ENCODE peak calls at places on chromosomes 5 and 9, in seven cellular contexts. S is anterior cingulate cortex; B is activated CD8-positive, alpha-beta memory T cell treated with anti-CD3 and anti-CD28 coated beads for 48 hours; F is naive thymus-derived CD4-positive, alpha-beta T cell; A is SW480; E is activated T-cell treated with anti-CD3 and anti-CD28 coated beads, Interleukin-2, amount 50 U/mL, for 24 hours; V is lower lobe of right lung. Y is an unnamed sample.

GRCh38 chr9:18566125-18566524 is 92.2 kb downstream of the ADAMTSL1 start:
- DNase-seq in A (no peak), E (no peak), B (no peak), V (no peak), F (no peak), S (no peak), Y (no peak)

GRCh38 chr5:8827701-8828100 is 718.2 kb downstream of the SEMA5A start:
- DNase-seq in V (no peak), E (no peak), F (no peak), B (no peak), A (no peak), S (no peak), Y (no peak)

GRCh38 chr9:34190996-34191892 is 12.4 kb downstream of the UBAP1 start:
- DNase-seq in A (peak; percentile 21), S (no peak), V (no peak), F (no peak), B (no peak), E (no peak), Y (no peak)

GRCh38 chr9:3628239-3628638 is 102.4 kb upstream of the RFX3 start:
- DNase-seq in F (no peak), E (no peak), S (no peak), A (no peak), B (no peak), V (no peak), Y (no peak)

GRCh38 chr9:137148661-137149060 is 9.7 kb downstream of the GRIN1 start:
- DNase-seq in B (no peak), E (no peak), A (no peak), F (no peak), V (no peak), S (no peak), Y (no peak)

GRCh38 chr5:95711501-95712346 is 19.4 kb upstream of the RHOBTB3 start:
- DNase-seq in A (no peak), V (no peak), B (no peak), S (no peak), F (no peak), E (no peak), Y (peak; percentile 30)

GRCh38 chr9:2418619-2419018 is 203.0 kb upstream of the VLDLR start:
- DNase-seq in F (no peak), B (no peak), S (no peak), E (no peak), A (no peak), V (no peak), Y (no peak)

GRCh38 chr9:120446681-120447080 is 133.3 kb downstream of the CDK5RAP2 start:
- DNase-seq in V (no peak), E (no peak), A (no peak), B (no peak), F (no peak), S (no peak), Y (no peak)

GRCh38 chr5:113090336-113091106 is 113.9 kb downstream of the DCP2 start:
- DNase-seq in F (no peak), S (no peak), V (no peak), B (no peak), E (peak; percentile 35), A (no peak), Y (no peak)

GRCh38 chr5:29994519-29994918 is 1199.0 kb upstream of the CDH6 start:
- DNase-seq in V (no peak), E (no peak), S (no peak), B (no peak), F (no peak), A (no peak), Y (no peak)

GRCh38 chr5:147559725-147560124 is 49.9 kb upstream of the DPYSL3 start:
- DNase-seq in A (no peak), S (no peak), V (no peak), F (no peak), B (no peak), E (no peak), Y (no peak)

Y was measured in nephron progenitor cell.